ENCODE peak calls at places on chromosomes 6 and 20, in eight cellular contexts. G, U, E, L, Z, T, R and Y are unnamed samples.

GRCh38 chr20:60869626-60870025 is 382.4 kb upstream of the CDH4 start:
- DNase-seq in G (no peak), U (no peak), E (no peak), L (no peak), Z (no peak), T (no peak), R (no peak), Y (no peak)

GRCh38 chr6:40000964-40001515 is 66.8 kb upstream of the MOCS1 start:
- DNase-seq in G (no peak), U (no peak), E (no peak), L (no peak), Z (no peak), T (no peak), R (no peak), Y (no peak)

GRCh38 chr6:1997702-1998101 is 247.7 kb downstream of the GMDS start:
- DNase-seq in G (no peak), U (no peak), E (no peak), L (no peak), Z (no peak), T (no peak), R (no peak), Y (no peak)

GRCh38 chr6:13098808-13099570 is 229.3 kb downstream of the TBC1D7 start:
- DNase-seq in G (peak; percentile 70), U (no peak), E (no peak), L (no peak), Z (no peak), T (no peak), R (no peak), Y (no peak)

GRCh38 chr6:89034586-89035251 is 45.8 kb upstream of the PNRC1 start:
- DNase-seq in G (peak; percentile 56), U (peak; percentile 50), E (no peak), L (peak; percentile 97), Z (no peak), T (peak; percentile 53), R (peak; percentile 97), Y (peak; percentile 98)

GRCh38 chr6:140062042-140063041 is 687.9 kb upstream of the CITED2 start:
- DNase-seq in G (peak; percentile 98), U (peak; percentile 76), E (peak; percentile 30), L (peak; percentile 99), Z (no peak), T (peak; percentile 31), R (peak; percentile 97), Y (peak; percentile 82)

GRCh38 chr20:38504368-38505090 is 31.9 kb downstream of the RALGAPB start:
- DNase-seq in G (no peak), U (no peak), E (no peak), L (no peak), Z (no peak), T (no peak), R (no peak), Y (no peak)

GRCh38 chr6:25295651-25296050 is 16.5 kb downstream of the CARMIL1 start:
- DNase-seq in G (no peak), U (no peak), E (no peak), L (no peak), Z (no peak), T (no peak), R (no peak), Y (peak; percentile 75)

GRCh38 chr20:37519508-37520416 is 1.3 kb upstream of the NNAT start:
- DNase-seq in G (no peak), U (no peak), E (peak; percentile 24), L (peak; percentile 22), Z (no peak), T (no peak), R (no peak), Y (no peak)

GRCh38 chr6:11931296-11932035 is 80.6 kb upstream of the HIVEP1 start:
- DNase-seq in G (no peak), U (no peak), E (no peak), L (no peak), Z (no peak), T (no peak), R (no peak), Y (no peak)

GRCh38 chr6:81215092-81215432 is 537.4 kb downstream of the TENT5A start:
- DNase-seq in G (no peak), U (no peak), E (no peak), L (no peak), Z (no peak), T (no peak), R (no peak), Y (no peak)

GRCh38 chr6:135451617-135452190 is 45.8 kb downstream of the AHI1 start:
- DNase-seq in G (peak; percentile 65), U (no peak), E (no peak), L (peak; percentile 41), Z (no peak), T (no peak), R (peak; percentile 70), Y (peak; percentile 10)

GRCh38 chr6:138885156-138885819 is 89.4 kb downstream of the ECT2L start:
- DNase-seq in G (no peak), U (no peak), E (no peak), L (no peak), Z (no peak), T (no peak), R (no peak), Y (no peak)

GRCh38 chr6:22631101-22631500 is 61.7 kb downstream of the HDGFL1 start:
- DNase-seq in G (no peak), U (peak; percentile 59), E (no peak), L (no peak), Z (no peak), T (no peak), R (peak; percentile 38), Y (no peak)

GRCh38 chr6:32645047-32645703 is 8.0 kb downstream of the HLA-DQA1 start:
- DNase-seq in G (no peak), U (no peak), E (no peak), L (no peak), Z (no peak), T (no peak), R (no peak), Y (no peak)

GRCh38 chr20:63441777-63442493 is 30.5 kb downstream of the KCNQ2 start:
- DNase-seq in G (peak; percentile 47), U (no peak), E (peak; percentile 63), L (peak; percentile 37), Z (no peak), T (no peak), R (peak; percentile 33), Y (peak; percentile 29)

GRCh38 chr20:8132632-8133587 is 844 bp downstream of the PLCB1 start:
- DNase-seq in G (peak; percentile 40), U (peak; percentile 36), E (peak; percentile 57), L (peak; percentile 43), Z (no peak), T (peak; percentile 30), R (peak; percentile 39), Y (peak; percentile 28)

GRCh38 chr20:51388227-51388626 is 154.3 kb downstream of the NFATC2 start:
- DNase-seq in G (peak; percentile 89), U (no peak), E (no peak), L (peak; percentile 56), Z (no peak), T (no peak), R (peak; percentile 26), Y (peak; percentile 65)

GRCh38 chr20:54649511-54649962 is 174.1 kb downstream of the DOK5 start:
- DNase-seq in G (peak; percentile 74), U (peak; percentile 50), E (peak; percentile 65), L (peak; percentile 72), Z (peak; percentile 36), T (peak; percentile 75), R (peak; percentile 86), Y (peak; percentile 69)

GRCh38 chr20:32569380-32570305 is 15.5 kb downstream of the NOL4L start:
- DNase-seq in G (no peak), U (no peak), E (no peak), L (no peak), Z (no peak), T (no peak), R (no peak), Y (no peak)

GRCh38 chr20:62272200-62272599 is 30.6 kb upstream of the ADRM1 start:
- DNase-seq in G (no peak), U (no peak), E (no peak), L (no peak), Z (no peak), T (no peak), R (no peak), Y (no peak)

GRCh38 chr6:53803081-53803860 is 8.5 kb downstream of the LRRC1 start:
- DNase-seq in G (peak; percentile 40), U (no peak), E (no peak), L (peak; percentile 70), Z (no peak), T (no peak), R (no peak), Y (no peak)

GRCh38 chr6:111559193-111560097 is 46.2 kb downstream of the TRAF3IP2 start:
- DNase-seq in G (no peak), U (peak; percentile 76), E (no peak), L (no peak), Z (no peak), T (no peak), R (no peak), Y (no peak)

GRCh38 chr20:7806831-7807230 is 133.4 kb downstream of the HAO1 start:
- DNase-seq in G (no peak), U (no peak), E (no peak), L (no peak), Z (no peak), T (no peak), R (peak; percentile 27), Y (peak; percentile 27)

GRCh38 chr20:37351689-37352610 is 6.0 kb downstream of the SRC start:
- DNase-seq in G (no peak), U (no peak), E (no peak), L (no peak), Z (no peak), T (no peak), R (no peak), Y (no peak)

GRCh38 chr6:149236584-149236983 is 80.9 kb upstream of the TAB2 start:
- DNase-seq in G (no peak), U (no peak), E (no peak), L (peak; percentile 67), Z (no peak), T (no peak), R (peak; percentile 85), Y (no peak)

GRCh38 chr20:36116813-36117441 is 37.6 kb upstream of the EPB41L1 start:
- DNase-seq in G (peak; percentile 91), U (no peak), E (no peak), L (peak; percentile 54), Z (no peak), T (no peak), R (peak; percentile 64), Y (no peak)

GRCh38 chr6:48765352-48765961 is 654.5 kb upstream of the PTCHD4 start:
- DNase-seq in G (peak; percentile 79), U (no peak), E (no peak), L (peak; percentile 79), Z (no peak), T (peak; percentile 30), R (peak; percentile 82), Y (peak; percentile 58)

GRCh38 chr20:19903168-19903676 is 113.9 kb upstream of the NAA20 start:
- DNase-seq in G (peak; percentile 36), U (no peak), E (no peak), L (peak; percentile 70), Z (no peak), T (peak; percentile 39), R (peak; percentile 57), Y (no peak)

GRCh38 chr6:49526598-49526997 is 23.9 kb upstream of the C6orf141 start:
- DNase-seq in G (no peak), U (no peak), E (no peak), L (no peak), Z (no peak), T (no peak), R (no peak), Y (no peak)

GRCh38 chr6:93222071-93222851 is 197.1 kb downstream of the EPHA7 start:
- DNase-seq in G (no peak), U (no peak), E (no peak), L (no peak), Z (no peak), T (no peak), R (no peak), Y (no peak)

GRCh38 chr6:166997768-166998255 is 1.4 kb upstream of the CEP43 start:
- DNase-seq in G (peak; percentile 86), U (peak; percentile 30), E (peak; percentile 43), L (peak; percentile 81), Z (peak; percentile 13), T (peak; percentile 65), R (peak; percentile 75), Y (peak; percentile 86)

GRCh38 chr6:113997106-113997505 is 26.2 kb upstream of the HDAC2 start:
- DNase-seq in G (peak; percentile 95), U (no peak), E (no peak), L (peak; percentile 82), Z (no peak), T (no peak), R (peak; percentile 88), Y (peak; percentile 59)

GRCh38 chr6:161233986-161234620 is 39.8 kb downstream of the AGPAT4 start:
- DNase-seq in G (peak; percentile 91), U (peak; percentile 92), E (peak; percentile 56), L (peak; percentile 90), Z (no peak), T (peak; percentile 54), R (peak; percentile 93), Y (peak; percentile 73)